ENCODE peak calls at places on chromosomes 16 and 17, in five cellular contexts. T is ovary, C is AG04450, U is testis, N is Peyer's patch. E is an unnamed sample. For H3K9me3, the result is how much of the 10 kb centered on the place peaks cover.

GRCh38 chr16:24538756-24539294 is 541 bp upstream of the RBBP6 start:
- DNase-seq in T (no peak), N (no peak), C (no peak), U (no peak), E (no peak)

GRCh38 chr16:56909484-56910113 is 22.3 kb upstream of the HERPUD1 start:
- DNase-seq in C (no peak), T (no peak), N (no peak), U (no peak), E (no peak)

GRCh38 chr17:42184717-42185496 is at the start of gene HCRT:
- DNase-seq in N (no peak), T (no peak), U (no peak), C (no peak), E (no peak)

GRCh38 chr17:39963826-39964225 is 1.0 kb downstream of the GSDMA start:
- DNase-seq in N (no peak), C (no peak), T (no peak), U (no peak), E (peak)

GRCh38 chr17:5203908-5204294 is 12.2 kb upstream of the ZNF594 start:
- DNase-seq in U (no peak), T (no peak), N (no peak), C (peak), E (no peak)

GRCh38 chr17:44602390-44602789 is 45.1 kb downstream of the FZD2 start:
- DNase-seq in C (no peak), U (no peak), N (no peak), T (no peak), E (no peak)

GRCh38 chr16:88534731-88535141 is 35.5 kb upstream of the ZC3H18 start:
- DNase-seq in U (no peak), C (no peak), T (peak), N (peak), E (no peak)

GRCh38 chr16:46857261-46857962 is 26.4 kb upstream of the C16orf87 start:
- DNase-seq in N (no peak), T (no peak), C (peak), U (peak), E (no peak)

GRCh38 chr16:84965428-84966149 is 45.7 kb downstream of the ZDHHC7 start:
- DNase-seq in N (no peak), U (no peak), C (no peak), T (no peak), E (no peak)

GRCh38 chr16:30949655-30950515 is 1.0 kb downstream of the ORAI3 start:
- DNase-seq in C (no peak), T (peak), U (peak), N (peak), E (no peak)

GRCh38 chr16:66928702-66929388 is 3.5 kb upstream of the RRAD start:
- DNase-seq in U (peak), C (no peak), N (no peak), T (no peak), E (no peak)

GRCh38 chr17:60249517-60249826 is 99.7 kb downstream of the CA4 start:
- DNase-seq in T (no peak), U (no peak), N (no peak), C (no peak), E (no peak)

GRCh38 chr16:51854401-51854951 is 692.5 kb downstream of the TOX3 start:
- DNase-seq in C (no peak), N (no peak), T (no peak), U (no peak), E (no peak)

GRCh38 chr16:20918486-20919239 is 18.1 kb downstream of the LYRM1 start:
- DNase-seq in C (no peak), T (no peak), N (no peak), U (peak), E (no peak)

GRCh38 chr16:23556881-23557778 is at the start of the genes EARS2 and UBFD1:
- DNase-seq in U (peak), C (peak), N (peak), T (peak), E (peak)

GRCh38 chr16:56912746-56913703 is 18.9 kb upstream of the HERPUD1 start:
- DNase-seq in N (peak), T (peak), C (no peak), U (no peak), E (no peak)

GRCh38 chr17:37430051-37430591 is 23.4 kb downstream of the TADA2A start:
- DNase-seq in N (no peak), T (no peak), U (no peak), C (no peak), E (no peak)

GRCh38 chr16:50309527-50310307 is 43.4 kb downstream of the ADCY7 start:
- DNase-seq in N (peak), T (peak), U (peak), C (no peak), E (no peak)

GRCh38 chr17:63932721-63933120 is 590 bp upstream of the CD79B start:
- DNase-seq in C (no peak), N (no peak), T (no peak), U (no peak), E (no peak)

GRCh38 chr17:9987779-9988585 is 82.9 kb upstream of the RCVRN start:
- DNase-seq in U (peak), T (no peak), C (no peak), N (no peak), E (no peak)

GRCh38 chr17:30234296-30234695 is 1.2 kb downstream of the SLC6A4 start:
- DNase-seq in C (no peak), T (no peak), U (no peak), N (no peak), E (no peak)
- H3K27ac ChIP-seq in C (no peak), T (no peak), U (no peak), N (no peak), E (no peak)

DNA sequence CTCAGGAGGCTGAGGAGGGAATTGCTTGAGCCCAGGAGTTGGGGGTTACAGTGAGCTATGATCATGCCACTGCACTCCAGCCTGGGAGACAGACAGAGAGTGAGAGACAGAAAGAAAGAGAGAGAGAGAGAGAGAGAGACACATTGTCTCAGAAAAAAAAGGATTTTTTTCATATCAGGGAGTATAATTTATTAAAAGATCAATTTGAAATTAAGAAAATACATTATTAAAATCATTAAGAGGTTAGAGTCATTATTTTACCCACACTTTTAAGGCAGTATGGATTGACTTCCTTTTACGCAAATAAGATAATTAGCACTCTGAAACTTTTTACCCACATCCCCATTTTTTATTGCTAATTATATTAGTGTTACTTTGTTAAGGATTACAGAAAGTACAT is 804.3 kb downstream of the CDH11 start:
- DNase-seq in U (no peak), C (no peak), T (no peak), N (no peak), E (no peak)
- H3K9me3 ChIP-seq in U (under half), C (under half), T (under half), N (under half), E (under half)

GRCh38 chr17:32264140-32264799 is 1.4 kb upstream of the RHBDL3 start:
- DNase-seq in C (no peak), N (no peak), U (no peak), T (no peak), E (no peak)
- TF ChIP-seq CTCF in C (peak), N (no peak), U (no peak), T (no peak), E (no peak)

GRCh38 chr17:49598918-49599317 is 23.2 kb downstream of the NXPH3 start:
- DNase-seq in N (no peak), T (no peak), C (no peak), U (no peak), E (no peak)
- H3K27ac ChIP-seq in N (no peak), T (no peak), C (no peak), U (no peak), E (no peak)

GRCh38 chr16:3327514-3327913 is 22.2 kb downstream of the ZNF75A start:
- DNase-seq in T (no peak), N (no peak), C (no peak), U (no peak), E (no peak)

GRCh38 chr16:3317315-3317999 is 12.2 kb downstream of the ZNF75A start:
- DNase-seq in T (no peak), U (no peak), N (no peak), C (no peak), E (no peak)

DNA sequence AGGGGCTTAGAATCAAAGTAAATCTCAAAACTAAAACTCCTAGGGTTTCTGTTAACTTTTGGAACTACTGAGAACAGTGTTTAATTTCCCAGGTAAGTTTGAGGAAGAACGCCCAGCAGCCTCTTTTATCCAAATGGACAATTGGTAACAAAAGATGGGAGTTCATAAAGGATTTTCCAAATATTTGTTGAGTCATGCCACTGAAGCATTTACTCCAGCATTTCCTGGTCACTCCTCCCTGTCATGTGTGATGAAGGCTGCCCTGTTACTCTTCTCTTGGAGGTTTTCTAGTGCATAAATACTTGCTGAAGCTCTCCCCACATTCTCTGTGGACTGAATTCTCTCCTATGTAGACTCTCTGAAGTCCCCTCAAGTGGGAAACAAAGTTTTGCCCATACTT is 16.5 kb downstream of the ZNF75A start:
- DNase-seq in N (no peak), C (no peak), U (no peak), T (no peak), E (no peak)
- H3K9me3 ChIP-seq in N (under half), C (under half), U (under half), T (half or more), E (under half)

DNA sequence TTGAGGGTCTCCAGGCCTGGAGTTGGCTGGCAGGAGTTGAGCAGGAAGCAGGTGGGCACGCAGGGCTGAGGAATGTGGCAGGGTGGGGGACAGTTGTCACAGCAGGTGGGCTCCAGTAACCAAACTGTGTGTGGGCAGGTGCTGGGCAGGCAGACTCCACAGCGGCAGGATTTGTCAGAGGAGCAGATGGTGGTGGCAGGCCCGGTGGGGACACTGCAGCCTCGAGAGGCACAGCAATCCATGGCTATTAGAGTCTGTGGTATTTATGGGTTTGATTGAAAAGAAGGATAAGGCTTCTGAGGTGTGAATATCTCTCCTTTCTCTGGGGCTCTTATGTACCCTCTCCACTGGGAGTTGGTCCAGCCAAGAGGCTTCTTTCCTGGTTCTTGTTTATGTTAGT is at the start of gene KRTAP3-3:
- DNase-seq in T (no peak), C (no peak), U (no peak), N (no peak), E (no peak)
- TF ChIP-seq CTCF in T (no peak), C (no peak), U (no peak), N (no peak), E (no peak)

GRCh38 chr17:75692976-75693375 is 25.8 kb downstream of the SAP30BP start:
- DNase-seq in C (no peak), U (no peak), N (no peak), T (no peak), E (no peak)

GRCh38 chr17:75688209-75688771 is 21.2 kb downstream of the SAP30BP start:
- DNase-seq in T (no peak), U (no peak), C (no peak), N (no peak), E (no peak)

GRCh38 chr17:75691371-75692290 is 24.5 kb downstream of the SAP30BP start:
- DNase-seq in C (no peak), U (no peak), T (no peak), N (no peak), E (peak)

GRCh38 chr17:75685508-75685907 is 18.4 kb downstream of the SAP30BP start:
- DNase-seq in T (no peak), N (no peak), C (no peak), U (no peak), E (no peak)

GRCh38 chr17:75689441-75689873 is 22.3 kb downstream of the SAP30BP start:
- DNase-seq in U (no peak), C (no peak), T (no peak), N (peak), E (peak)
- H3K27ac ChIP-seq in U (no peak), C (no peak), T (no peak), N (peak), E (peak)

GRCh38 chr16:3408561-3409197 is 7.7 kb downstream of the ZNF174 start:
- DNase-seq in U (no peak), T (no peak), N (no peak), C (no peak), E (no peak)
- H3K9me3 ChIP-seq in U (under half), T (half or more), N (under half), C (half or more), E (under half)

E was measured in CD8-positive, alpha-beta T cell.